ENCODE peak calls at places on chromosomes 11 and 22, in six cellular contexts. B is HFF-Myc, I is astrocyte of the cerebellum, Y is uterus, Q is astrocyte, O is Calu3. J is an unnamed sample.

GRCh38 chr11:30133308-30133707 is 97.5 kb upstream of the FSHB start:
- DNase-seq in Q (no peak), O (no peak), Y (no peak), B (no peak), I (no peak), J (no peak)

GRCh38 chr11:129278586-129279319 is 86.6 kb upstream of the ARHGAP32 start:
- DNase-seq in Y (no peak), O (peak), B (no peak), I (no peak), Q (no peak), J (no peak)

GRCh38 chr11:34537636-34538035 is 24.0 kb upstream of the ELF5 start:
- DNase-seq in B (no peak), Y (no peak), O (no peak), I (no peak), Q (no peak), J (no peak)

GRCh38 chr11:113404859-113405430 is 17.4 kb downstream of the ANKK1 start:
- DNase-seq in Y (no peak), I (no peak), O (no peak), Q (no peak), B (no peak), J (no peak)

GRCh38 chr11:129723146-129723963 is 92.3 kb upstream of the TMEM45B start:
- DNase-seq in Q (no peak), Y (no peak), B (no peak), O (no peak), I (no peak), J (no peak)

GRCh38 chr11:7892751-7893356 is 38.2 kb downstream of the OR10A6 start:
- DNase-seq in I (peak), Y (no peak), B (peak), Q (peak), O (no peak), J (no peak)

GRCh38 chr11:75800136-75800675 is 14.8 kb upstream of the UVRAG start:
- DNase-seq in Y (no peak), O (no peak), I (no peak), B (no peak), Q (no peak), J (no peak)

GRCh38 chr11:103929168-103929903 is 107.1 kb upstream of the DDI1 start:
- DNase-seq in Y (no peak), B (no peak), O (no peak), Q (no peak), I (no peak), J (no peak)

GRCh38 chr22:39236321-39237275 is 8.2 kb downstream of the PDGFB start:
- DNase-seq in I (no peak), B (no peak), Q (no peak), Y (no peak), O (no peak), J (no peak)

GRCh38 chr11:117442869-117443239 is 115.2 kb downstream of the CEP164 start:
- DNase-seq in Y (no peak), B (no peak), O (no peak), I (no peak), Q (no peak), J (no peak)

GRCh38 chr11:67369275-67369674 is 4.1 kb downstream of the CLCF1 start:
- DNase-seq in Y (no peak), B (no peak), Q (no peak), O (no peak), I (no peak), J (no peak)

GRCh38 chr11:71218789-71219499 is 33.4 kb downstream of the SHANK2 start:
- DNase-seq in B (no peak), Y (no peak), I (no peak), O (no peak), Q (no peak), J (peak)

GRCh38 chr11:74822187-74822586 is 73.5 kb downstream of the RNF169 start:
- DNase-seq in I (peak), B (peak), Y (peak), O (no peak), Q (peak), J (no peak)

GRCh38 chr22:39995346-39996252 is 845 bp downstream of the FAM83F start:
- DNase-seq in Y (no peak), Q (no peak), O (peak), I (no peak), B (no peak), J (no peak)

GRCh38 chr22:33923660-33924246 is 3.5 kb upstream of the LARGE1 start:
- DNase-seq in O (peak), B (peak), Q (peak), I (peak), Y (peak), J (no peak)

GRCh38 chr11:7905549-7905948 is 25.5 kb downstream of the OR10A6 start:
- DNase-seq in Y (no peak), O (no peak), B (no peak), Q (no peak), I (no peak), J (no peak)

GRCh38 chr11:130798801-130799200 is 117.5 kb downstream of the SNX19 start:
- DNase-seq in O (no peak), I (no peak), B (no peak), Q (peak), Y (no peak), J (no peak)

GRCh38 chr22:29031236-29031982 is 30.2 kb downstream of the C22orf31 start:
- DNase-seq in I (peak), Q (peak), Y (peak), O (peak), B (peak), J (peak)

GRCh38 chr11:12209096-12209495 is 98.7 kb downstream of the MICAL2 start:
- DNase-seq in O (no peak), I (no peak), B (no peak), Y (no peak), Q (no peak), J (no peak)

GRCh38 chr11:7383406-7383805 is 101.9 kb upstream of the OLFML1 start:
- DNase-seq in B (no peak), Q (no peak), Y (no peak), O (no peak), I (no peak), J (no peak)

GRCh38 chr11:19409307-19409706 is 168.6 kb upstream of the E2F8 start:
- DNase-seq in Y (no peak), O (no peak), Q (no peak), B (no peak), I (no peak), J (peak)

GRCh38 chr11:10899542-10899830 is 41.6 kb upstream of the ZBED5 start:
- DNase-seq in O (no peak), Y (peak), Q (no peak), B (no peak), I (no peak), J (peak)

GRCh38 chr22:45468872-45469572 is 33.7 kb upstream of the FBLN1 start:
- DNase-seq in Y (peak), B (no peak), I (no peak), O (no peak), Q (peak), J (no peak)

GRCh38 chr11:25983280-25983679 is 348.6 kb upstream of the ANO3 start:
- DNase-seq in I (no peak), O (no peak), B (no peak), Q (no peak), Y (no peak), J (no peak)

GRCh38 chr22:28999510-29000224 is 62.0 kb downstream of the C22orf31 start:
- DNase-seq in I (no peak), O (no peak), Y (no peak), Q (no peak), B (no peak), J (no peak)

GRCh38 chr11:67300756-67301312 is 2.5 kb upstream of the SSH3 start:
- DNase-seq in Y (no peak), Q (no peak), O (no peak), I (no peak), B (no peak), J (no peak)

GRCh38 chr11:24064309-24064903 is 432.4 kb upstream of the LUZP2 start:
- DNase-seq in O (no peak), Y (no peak), Q (peak), I (peak), B (no peak), J (no peak)

GRCh38 chr11:62542750-62543567 is 3.6 kb downstream of the AHNAK start:
- DNase-seq in I (no peak), O (peak), Y (peak), Q (peak), B (peak), J (no peak)

GRCh38 chr22:21051836-21052400 is 6.2 kb downstream of the LRRC74B start:
- DNase-seq in I (no peak), B (no peak), O (no peak), Q (no peak), Y (no peak), J (no peak)

GRCh38 chr22:45640291-45640940 is 31.2 kb upstream of the ATXN10 start:
- DNase-seq in O (no peak), Q (no peak), B (no peak), I (no peak), Y (no peak), J (no peak)

GRCh38 chr11:121800240-121800639 is 315.8 kb downstream of the BLID start:
- DNase-seq in I (no peak), B (no peak), Y (no peak), Q (no peak), O (no peak), J (no peak)

DNA sequence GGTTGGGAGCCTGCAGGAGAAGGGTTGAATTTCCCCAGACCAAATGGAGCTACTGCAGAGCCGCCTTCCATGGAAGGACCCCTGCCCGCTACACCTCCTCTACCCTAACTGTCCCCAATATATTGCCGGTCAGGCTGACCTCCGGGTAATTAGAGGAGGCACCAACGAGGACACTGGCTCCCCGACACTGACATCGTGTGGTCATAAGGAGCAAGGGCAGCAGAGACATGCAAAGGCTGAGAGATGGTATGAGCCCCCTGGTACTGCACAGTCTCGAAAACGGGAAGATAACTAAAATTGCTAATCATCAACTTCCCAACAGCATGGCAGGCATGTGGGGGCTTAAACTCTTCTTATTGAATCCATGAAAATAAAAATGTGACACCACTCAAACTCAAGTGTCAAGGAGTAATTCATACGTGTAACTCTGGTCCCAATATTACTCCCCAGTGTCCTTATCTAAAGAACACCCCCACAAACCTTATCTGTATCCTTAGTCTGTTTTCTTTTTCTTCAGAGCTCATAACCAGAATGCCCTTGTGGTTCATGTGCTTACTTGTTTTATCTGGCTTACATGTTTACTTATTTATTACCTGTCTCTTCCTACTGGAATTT is 4.4 kb downstream of the CAVIN3 start:
- DNase-seq in B (no peak), Y (peak), Q (peak), I (no peak), O (peak), J (peak)
- TF ChIP-seq CTCF in B (peak), Y (peak), Q (peak), I (peak), O (peak), J (peak)

GRCh38 chr22:25682071-25682470 is 59.9 kb upstream of the MYO18B start:
- DNase-seq in Y (no peak), Q (no peak), I (no peak), B (peak), O (no peak), J (no peak)
- TF ChIP-seq CTCF in Y (no peak), Q (no peak), I (no peak), B (no peak), O (no peak), J (no peak)

GRCh38 chr22:27627444-27627833 is 174.1 kb downstream of the MN1 start:
- DNase-seq in I (no peak), Q (no peak), Y (no peak), B (no peak), O (no peak), J (no peak)
- TF ChIP-seq CTCF in I (no peak), Q (no peak), Y (no peak), B (no peak), O (no peak), J (no peak)

GRCh38 chr11:1639102-1639620 is 9.6 kb downstream of the KRTAP5-5 start:
- DNase-seq in Y (peak), O (no peak), B (no peak), Q (no peak), I (no peak), J (no peak)

GRCh38 chr11:1639666-1640065 is 10.1 kb downstream of the KRTAP5-5 start:
- DNase-seq in Y (no peak), I (no peak), Q (no peak), O (no peak), B (no peak), J (no peak)

GRCh38 chr11:1640076-1640946 is 10.7 kb downstream of the KRTAP5-5 start:
- DNase-seq in Q (no peak), Y (no peak), B (no peak), I (no peak), O (peak), J (no peak)

GRCh38 chr11:1642288-1643145 is 12.9 kb downstream of the KRTAP5-5 start:
- DNase-seq in I (no peak), O (no peak), Q (no peak), Y (no peak), B (no peak), J (no peak)

DNA sequence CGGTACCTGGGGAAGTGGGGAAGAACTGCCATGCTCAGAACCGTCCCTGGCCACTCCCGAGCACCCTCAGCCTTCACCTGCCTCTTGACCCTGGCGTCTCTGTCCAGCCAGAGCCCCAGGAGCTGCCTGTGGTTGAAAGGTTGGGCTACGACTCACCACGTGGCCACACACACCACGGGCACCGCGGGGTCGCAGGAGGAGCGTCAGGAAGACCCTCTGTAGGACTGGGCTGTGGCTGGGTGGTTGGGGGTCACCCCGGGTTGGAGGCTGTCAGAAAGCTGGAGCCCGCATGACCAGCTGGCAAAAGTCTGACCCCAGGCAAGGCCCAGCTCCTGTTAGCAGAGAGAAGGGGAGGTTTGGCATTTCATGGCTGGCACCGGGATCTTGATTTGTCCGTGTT is 11.5 kb downstream of the KRTAP5-5 start:
- DNase-seq in I (no peak), Q (no peak), O (no peak), Y (no peak), B (no peak), J (no peak)
- TF ChIP-seq CTCF in I (no peak), Q (no peak), O (no peak), Y (no peak), B (no peak), J (no peak)

GRCh38 chr22:24763872-24764485 is 10.5 kb downstream of the PIWIL3 start:
- DNase-seq in Y (no peak), O (no peak), I (no peak), B (no peak), Q (no peak), J (no peak)
- TF ChIP-seq CTCF in Y (no peak), O (no peak), I (no peak), B (no peak), Q (no peak), J (no peak)

GRCh38 chr11:32381149-32381548 is 54.2 kb downstream of the WT1 start:
- DNase-seq in B (no peak), Y (no peak), I (no peak), Q (no peak), O (no peak), J (no peak)
- TF ChIP-seq CTCF in B (no peak), Y (no peak), I (no peak), Q (no peak), O (no peak), J (no peak)

J was measured in coronary artery.